ENCODE peak calls at places on chromosomes 7 and 10, in seven cellular contexts. One of them, this sample, is unnamed.

GRCh38 chr10:132463333-132464255 is 66.6 kb downstream of the PWWP2B start:
- DNase-seq in activated naive CD4-positive, alpha-beta T cell treated with Interleukin-2 at 50 U/mL for 16 hours: no peak
- DNase-seq in nucleus accumbens: no peak
- DNase-seq in EH: no peak
- DNase-seq in NCI-H1930: no peak
- DNase-seq in NCI-H2081: no peak
- DNase-seq in fibroblast of mammary gland: peak
- DNase-seq in this sample: no peak

GRCh38 chr7:77537136-77537594 is at the start of gene PTPN12:
- DNase-seq in activated naive CD4-positive, alpha-beta T cell treated with Interleukin-2 at 50 U/mL for 16 hours: no peak
- DNase-seq in nucleus accumbens: peak
- DNase-seq in EH: no peak
- DNase-seq in NCI-H1930: no peak
- DNase-seq in NCI-H2081: peak
- DNase-seq in fibroblast of mammary gland: no peak
- DNase-seq in this sample: no peak

GRCh38 chr10:87579563-87579962 is 74.9 kb downstream of the MINPP1 start:
- DNase-seq in activated naive CD4-positive, alpha-beta T cell treated with Interleukin-2 at 50 U/mL for 16 hours: no peak
- DNase-seq in nucleus accumbens: no peak
- DNase-seq in EH: peak
- DNase-seq in NCI-H1930: no peak
- DNase-seq in NCI-H2081: no peak
- DNase-seq in fibroblast of mammary gland: peak
- DNase-seq in this sample: no peak

GRCh38 chr7:13641699-13642098 is 347.8 kb downstream of the ETV1 start:
- DNase-seq in activated naive CD4-positive, alpha-beta T cell treated with Interleukin-2 at 50 U/mL for 16 hours: no peak
- DNase-seq in nucleus accumbens: no peak
- DNase-seq in EH: no peak
- DNase-seq in NCI-H1930: no peak
- DNase-seq in NCI-H2081: no peak
- DNase-seq in fibroblast of mammary gland: peak
- DNase-seq in this sample: no peak

GRCh38 chr7:90955641-90956207 is 308.5 kb upstream of the FZD1 start:
- DNase-seq in activated naive CD4-positive, alpha-beta T cell treated with Interleukin-2 at 50 U/mL for 16 hours: no peak
- DNase-seq in nucleus accumbens: no peak
- DNase-seq in EH: no peak
- DNase-seq in NCI-H1930: peak
- DNase-seq in NCI-H2081: peak
- DNase-seq in fibroblast of mammary gland: no peak
- DNase-seq in this sample: peak

GRCh38 chr7:158265743-158266080 is 321.9 kb downstream of the PTPRN2 start:
- DNase-seq in activated naive CD4-positive, alpha-beta T cell treated with Interleukin-2 at 50 U/mL for 16 hours: no peak
- DNase-seq in nucleus accumbens: no peak
- DNase-seq in EH: no peak
- DNase-seq in NCI-H1930: no peak
- DNase-seq in NCI-H2081: no peak
- DNase-seq in fibroblast of mammary gland: no peak
- DNase-seq in this sample: no peak

GRCh38 chr7:49643321-49643720 is 130.1 kb upstream of the VWC2 start:
- DNase-seq in activated naive CD4-positive, alpha-beta T cell treated with Interleukin-2 at 50 U/mL for 16 hours: no peak
- DNase-seq in nucleus accumbens: peak
- DNase-seq in EH: no peak
- DNase-seq in NCI-H1930: no peak
- DNase-seq in NCI-H2081: no peak
- DNase-seq in fibroblast of mammary gland: no peak
- DNase-seq in this sample: no peak

GRCh38 chr7:106367018-106367420 is 82.2 kb upstream of the NAMPT start:
- DNase-seq in activated naive CD4-positive, alpha-beta T cell treated with Interleukin-2 at 50 U/mL for 16 hours: no peak
- DNase-seq in nucleus accumbens: no peak
- DNase-seq in EH: peak
- DNase-seq in NCI-H1930: peak
- DNase-seq in NCI-H2081: no peak
- DNase-seq in fibroblast of mammary gland: peak
- DNase-seq in this sample: no peak

GRCh38 chr7:129786825-129787563 is 165.8 kb downstream of the UBE2H start:
- DNase-seq in activated naive CD4-positive, alpha-beta T cell treated with Interleukin-2 at 50 U/mL for 16 hours: no peak
- DNase-seq in nucleus accumbens: no peak
- DNase-seq in EH: no peak
- DNase-seq in NCI-H1930: no peak
- DNase-seq in NCI-H2081: no peak
- DNase-seq in fibroblast of mammary gland: no peak
- DNase-seq in this sample: peak

GRCh38 chr7:141402277-141402996 is 148.8 kb upstream of the AGK start:
- DNase-seq in activated naive CD4-positive, alpha-beta T cell treated with Interleukin-2 at 50 U/mL for 16 hours: no peak
- DNase-seq in nucleus accumbens: no peak
- DNase-seq in EH: no peak
- DNase-seq in NCI-H1930: no peak
- DNase-seq in NCI-H2081: no peak
- DNase-seq in fibroblast of mammary gland: no peak
- DNase-seq in this sample: no peak

GRCh38 chr7:25726682-25727357 is 425.2 kb upstream of the NFE2L3 start:
- DNase-seq in activated naive CD4-positive, alpha-beta T cell treated with Interleukin-2 at 50 U/mL for 16 hours: no peak
- DNase-seq in nucleus accumbens: no peak
- DNase-seq in EH: no peak
- DNase-seq in NCI-H1930: no peak
- DNase-seq in NCI-H2081: no peak
- DNase-seq in fibroblast of mammary gland: no peak
- DNase-seq in this sample: peak

GRCh38 chr7:51151452-51151851 is 165.2 kb downstream of the COBL start:
- DNase-seq in activated naive CD4-positive, alpha-beta T cell treated with Interleukin-2 at 50 U/mL for 16 hours: no peak
- DNase-seq in nucleus accumbens: no peak
- DNase-seq in EH: no peak
- DNase-seq in NCI-H1930: no peak
- DNase-seq in NCI-H2081: no peak
- DNase-seq in fibroblast of mammary gland: no peak
- DNase-seq in this sample: no peak

GRCh38 chr10:77297370-77297692 is 340.3 kb downstream of the KCNMA1 start:
- DNase-seq in activated naive CD4-positive, alpha-beta T cell treated with Interleukin-2 at 50 U/mL for 16 hours: no peak
- DNase-seq in nucleus accumbens: no peak
- DNase-seq in EH: peak
- DNase-seq in NCI-H1930: no peak
- DNase-seq in NCI-H2081: no peak
- DNase-seq in fibroblast of mammary gland: peak
- DNase-seq in this sample: no peak

GRCh38 chr10:117653170-117653515 is 110.6 kb downstream of the EMX2 start:
- DNase-seq in activated naive CD4-positive, alpha-beta T cell treated with Interleukin-2 at 50 U/mL for 16 hours: no peak
- DNase-seq in nucleus accumbens: peak
- DNase-seq in EH: peak
- DNase-seq in NCI-H1930: no peak
- DNase-seq in NCI-H2081: no peak
- DNase-seq in fibroblast of mammary gland: peak
- DNase-seq in this sample: no peak

GRCh38 chr7:55980266-55980665 is 15.9 kb downstream of the NIPSNAP2 start:
- DNase-seq in activated naive CD4-positive, alpha-beta T cell treated with Interleukin-2 at 50 U/mL for 16 hours: no peak
- DNase-seq in nucleus accumbens: no peak
- DNase-seq in EH: no peak
- DNase-seq in NCI-H1930: no peak
- DNase-seq in NCI-H2081: no peak
- DNase-seq in fibroblast of mammary gland: no peak
- DNase-seq in this sample: no peak

This sample was measured in DMS 273 treated with DMSO at 0.1 percent for 48 hours.